ENCODE peak calls at places on chromosomes 11 and 22, in four cellular contexts. G is breast epithelium, P is A549, J is astrocyte of the spinal cord. O is an unnamed sample.

GRCh38 chr11:84634309-84634708 is 992.8 kb downstream of the DLG2 start:
- DNase-seq in J (no peak), P (no peak), G (no peak), O (no peak)

GRCh38 chr22:27535452-27535851 is 266.1 kb downstream of the MN1 start:
- DNase-seq in J (no peak), P (no peak), G (no peak), O (no peak)

GRCh38 chr11:67584205-67584880 is 731 bp downstream of the GSTP1 start:
- DNase-seq in J (peak), P (no peak), G (peak), O (no peak)

GRCh38 chr22:27124336-27125023 is 467.1 kb downstream of the MIAT start:
- DNase-seq in J (no peak), P (no peak), G (no peak), O (no peak)

GRCh38 chr11:20158597-20159257 is 1.5 kb downstream of the DBX1 start:
- DNase-seq in G (peak), J (peak), P (no peak), O (no peak)

GRCh38 chr11:26244207-26244606 is 87.7 kb upstream of the ANO3 start:
- DNase-seq in J (no peak), G (no peak), P (no peak), O (no peak)

GRCh38 chr11:30174265-30175022 is 56.4 kb upstream of the FSHB start:
- DNase-seq in G (no peak), J (no peak), P (no peak), O (no peak)

GRCh38 chr11:35786188-35786587 is 123.6 kb downstream of the TRIM44 start:
- DNase-seq in G (no peak), J (no peak), P (no peak), O (no peak)

GRCh38 chr11:12167098-12167999 is 57.0 kb downstream of the MICAL2 start:
- DNase-seq in J (peak), P (peak), G (no peak), O (no peak)

GRCh38 chr11:72426054-72426757 is 8.1 kb downstream of the CLPB start:
- DNase-seq in J (no peak), G (no peak), P (no peak), O (no peak)

GRCh38 chr11:67629386-67630229 is at the start of gene NUDT8:
- DNase-seq in P (peak), G (peak), J (peak), O (no peak)

GRCh38 chr11:76659672-76660532 is 10.6 kb downstream of the LRRC32 start:
- DNase-seq in P (no peak), J (no peak), G (peak), O (peak)

GRCh38 chr11:70415176-70415575 is 16.8 kb downstream of the CTTN start:
- DNase-seq in J (peak), G (no peak), P (peak), O (no peak)

GRCh38 chr11:6405039-6405667 is 13.7 kb downstream of the APBB1 start:
- DNase-seq in G (no peak), P (no peak), J (peak), O (no peak)

GRCh38 chr11:76824083-76824939 is 36.4 kb upstream of the ACER3 start:
- DNase-seq in G (no peak), P (no peak), J (no peak), O (no peak)

GRCh38 chr22:32531955-32532818 is 57.6 kb downstream of the FBXO7 start:
- DNase-seq in G (no peak), J (peak), P (no peak), O (no peak)

GRCh38 chr11:72719551-72719950 is 32.7 kb downstream of the ARAP1 start:
- DNase-seq in P (no peak), G (no peak), J (no peak), O (no peak)

GRCh38 chr11:134252539-134253188 is 488 bp downstream of the THYN1 start:
- DNase-seq in G (no peak), P (peak), J (no peak), O (no peak)

GRCh38 chr22:44669725-44670027 is 32.3 kb upstream of the PRR5 start:
- DNase-seq in J (no peak), P (peak), G (no peak), O (no peak)

GRCh38 chr11:10058356-10058755 is 235.7 kb downstream of the SBF2 start:
- DNase-seq in J (no peak), P (no peak), G (no peak), O (no peak)

GRCh38 chr22:36197065-36197440 is 4.6 kb downstream of the APOL4 start:
- DNase-seq in P (no peak), G (no peak), J (peak), O (no peak)

GRCh38 chr11:96794152-96794551 is 404.3 kb downstream of the JRKL start:
- DNase-seq in J (no peak), G (no peak), P (no peak), O (no peak)

GRCh38 chr11:6418199-6418957 is 516 bp downstream of the APBB1 start:
- DNase-seq in G (no peak), J (no peak), P (no peak), O (no peak)

GRCh38 chr11:18046116-18046777 is at the start of gene TPH1:
- DNase-seq in J (peak), G (peak), P (no peak), O (no peak)

GRCh38 chr11:16012125-16012751 is 344.1 kb downstream of the SOX6 start:
- DNase-seq in J (no peak), P (no peak), G (no peak), O (no peak)

GRCh38 chr11:1444823-1445422 is 41.7 kb downstream of the MOB2 start:
- DNase-seq in P (no peak), J (no peak), G (no peak), O (peak)

GRCh38 chr11:61142424-61142823 is 18.8 kb downstream of the VPS37C start:
- DNase-seq in G (no peak), P (no peak), J (no peak), O (no peak)

GRCh38 chr22:26286091-26286780 is 117.0 kb downstream of the SEZ6L start:
- DNase-seq in J (no peak), P (no peak), G (no peak), O (no peak)

GRCh38 chr11:70568504-70569172 is 170.3 kb downstream of the CTTN start:
- DNase-seq in J (peak), G (peak), P (no peak), O (no peak)

DNA sequence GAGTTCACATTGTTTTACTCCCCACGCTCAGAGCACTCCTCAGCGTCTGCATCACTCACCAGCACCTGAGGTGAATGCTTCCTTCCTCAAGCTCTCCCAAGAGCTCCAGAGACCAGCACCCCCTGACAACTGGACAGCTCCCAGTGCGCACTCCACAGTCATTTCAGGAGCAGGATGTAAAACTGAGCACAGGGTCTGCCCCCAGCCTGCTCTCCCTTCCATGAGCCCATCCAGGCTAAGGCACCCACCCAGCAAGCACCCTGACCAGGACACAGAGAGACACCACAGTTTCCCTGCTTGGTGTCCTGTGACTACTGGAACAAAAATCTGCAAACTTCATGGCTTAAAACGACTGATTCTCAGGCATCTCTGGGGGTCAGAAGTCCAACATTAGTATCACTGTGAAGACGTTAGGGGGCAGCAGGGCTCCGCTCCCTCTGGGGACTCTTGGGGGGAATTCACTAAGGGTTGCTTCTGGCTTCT is 3.3 kb downstream of the SCGB1D2 start:
- DNase-seq in J (peak), P (peak), G (no peak), O (no peak)
- TF ChIP-seq CTCF in J (peak), P (peak), G (no peak), O (peak)

GRCh38 chr22:50542416-50542927 is 3.2 kb upstream of the KLHDC7B start:
- DNase-seq in G (no peak), P (no peak), J (no peak), O (no peak)

GRCh38 chr22:50546326-50547230 is 879 bp downstream of the KLHDC7B start:
- DNase-seq in P (no peak), G (no peak), J (no peak), O (no peak)

GRCh38 chr22:50545522-50546325 is at the start of gene KLHDC7B:
- DNase-seq in G (no peak), J (no peak), P (no peak), O (no peak)

GRCh38 chr22:50544746-50545253 is 899 bp upstream of the KLHDC7B start:
- DNase-seq in J (no peak), P (no peak), G (no peak), O (no peak)

GRCh38 chr22:50544078-50544745 is 1.5 kb upstream of the KLHDC7B start:
- DNase-seq in G (no peak), P (peak), J (peak), O (no peak)
- TF ChIP-seq CTCF in G (no peak), P (peak), J (peak), O (peak)

DNA sequence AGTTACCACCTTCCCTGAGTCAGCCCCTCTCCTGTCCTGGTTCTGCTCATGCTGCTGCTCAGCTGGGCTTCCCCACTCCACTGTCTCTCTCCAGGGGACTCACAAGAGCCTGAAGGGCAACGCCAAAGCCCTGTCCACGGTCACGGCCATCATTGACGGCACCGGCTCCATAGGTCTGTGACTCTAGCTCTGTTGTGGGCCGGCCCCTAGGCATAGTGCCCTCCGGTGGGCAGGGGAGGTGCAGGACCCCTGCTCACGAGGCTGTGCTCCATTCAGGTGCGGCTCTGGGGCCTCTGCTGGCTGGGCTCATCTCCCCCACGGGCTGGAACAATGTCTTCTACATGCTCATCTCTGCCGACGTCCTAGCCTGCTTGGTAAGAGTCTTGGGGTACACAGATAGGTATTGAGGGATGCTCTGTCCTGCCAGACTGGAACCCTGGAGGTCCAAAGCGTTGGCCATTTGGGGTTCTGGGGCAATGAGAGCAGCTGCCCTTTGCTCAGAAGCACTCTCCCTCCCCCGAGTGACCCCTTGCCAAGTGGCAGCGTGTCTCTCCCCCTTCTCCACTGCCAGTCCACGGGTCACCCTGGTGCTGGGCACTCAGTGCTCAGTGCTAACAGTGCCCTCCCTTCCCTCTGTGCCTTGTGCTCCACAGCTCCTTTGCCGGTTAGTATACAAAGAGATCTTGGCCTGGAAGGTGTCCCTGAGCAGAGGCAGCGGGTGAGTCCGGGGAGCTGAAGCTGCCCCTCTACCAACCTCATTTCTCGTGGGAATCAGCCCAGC is 22.4 kb downstream of the SLC37A2 start:
- DNase-seq in G (no peak), P (no peak), J (no peak), O (no peak)
- TF ChIP-seq CTCF in G (no peak), P (no peak), J (no peak), O (no peak)

DNA sequence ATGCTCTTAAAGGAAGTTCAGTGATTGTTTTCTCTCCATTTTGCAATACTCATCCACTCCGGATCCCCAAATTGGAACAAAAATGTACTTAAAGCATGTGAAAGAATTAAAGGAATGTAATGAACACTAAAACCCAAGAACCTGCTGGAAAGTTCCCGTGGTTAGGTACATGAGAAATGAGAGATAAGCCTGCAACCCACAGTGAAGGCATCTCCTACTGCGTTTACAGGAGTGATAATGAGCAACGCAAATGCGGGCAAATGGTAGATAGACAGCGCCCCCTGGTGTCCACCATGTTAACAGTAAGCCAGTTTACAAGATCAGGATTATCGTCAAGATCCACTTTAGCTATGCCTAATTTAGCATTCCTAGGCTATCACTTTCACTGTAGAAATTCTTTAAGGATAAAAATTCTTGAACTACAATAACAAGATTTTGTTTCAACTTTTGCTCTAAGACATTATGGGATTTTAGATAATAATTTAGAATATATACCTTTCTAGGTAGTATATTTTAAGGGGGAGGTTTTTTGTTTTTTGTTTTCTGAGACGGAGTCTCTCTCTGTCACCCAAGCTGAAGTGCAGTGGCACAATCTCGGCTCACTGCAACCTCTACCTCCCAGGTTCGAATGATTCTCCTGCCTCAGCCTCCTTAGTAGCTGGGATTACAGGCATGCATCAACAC is 29.9 kb downstream of the ALG9 start:
- DNase-seq in P (peak), J (peak), G (peak), O (peak)
- TF ChIP-seq CTCF in P (peak), J (peak), G (peak), O (peak)